ENCODE peak calls at places on chromosomes 5 and 9, in seven cellular contexts. One of them, this sample, is unnamed.

GRCh38 chr5:102537011-102537410 is 38.2 kb upstream of the SLCO6A1 start:
- DNase-seq in PC-3: no peak
- DNase-seq in foreskin fibroblast: no peak
- DNase-seq in HCT116: no peak
- DNase-seq in WTC11: no peak
- DNase-seq in activated B cell treated with CpG ODN at 0.5 μM for 24 hours: no peak
- DNase-seq in AG04449: no peak
- DNase-seq in this sample: no peak

GRCh38 chr5:76332102-76332501 is 71.0 kb upstream of the IQGAP2 start:
- DNase-seq in PC-3: no peak
- DNase-seq in activated B cell treated with CpG ODN at 0.5 μM for 24 hours: no peak
- DNase-seq in WTC11: no peak
- DNase-seq in foreskin fibroblast: no peak
- DNase-seq in HCT116: no peak
- DNase-seq in AG04449: no peak
- DNase-seq in this sample: no peak

GRCh38 chr5:11902304-11902703 is 1.9 kb downstream of the CTNND2 start:
- DNase-seq in activated B cell treated with CpG ODN at 0.5 μM for 24 hours: no peak
- DNase-seq in foreskin fibroblast: no peak
- DNase-seq in WTC11: no peak
- DNase-seq in HCT116: no peak
- DNase-seq in PC-3: no peak
- DNase-seq in AG04449: no peak
- DNase-seq in this sample: no peak

GRCh38 chr9:129223551-129224208 is 45.6 kb upstream of the IER5L start:
- DNase-seq in foreskin fibroblast: no peak
- DNase-seq in HCT116: no peak
- DNase-seq in AG04449: no peak
- DNase-seq in PC-3: no peak
- DNase-seq in WTC11: no peak
- DNase-seq in activated B cell treated with CpG ODN at 0.5 μM for 24 hours: no peak
- DNase-seq in this sample: no peak

GRCh38 chr5:115842952-115843351 is 1.2 kb downstream of the AP3S1 start:
- DNase-seq in foreskin fibroblast: no peak
- DNase-seq in HCT116: no peak
- DNase-seq in activated B cell treated with CpG ODN at 0.5 μM for 24 hours: no peak
- DNase-seq in WTC11: no peak
- DNase-seq in AG04449: no peak
- DNase-seq in PC-3: no peak
- DNase-seq in this sample: no peak

GRCh38 chr9:35407846-35408245 is 82.1 kb upstream of the RUSC2 start:
- DNase-seq in AG04449: no peak
- DNase-seq in HCT116: no peak
- DNase-seq in WTC11: no peak
- DNase-seq in activated B cell treated with CpG ODN at 0.5 μM for 24 hours: no peak
- DNase-seq in foreskin fibroblast: no peak
- DNase-seq in PC-3: no peak
- DNase-seq in this sample: no peak

GRCh38 chr9:101738566-101739183 is at the start of gene GRIN3A:
- DNase-seq in foreskin fibroblast: no peak
- DNase-seq in HCT116: no peak
- DNase-seq in PC-3: no peak
- DNase-seq in WTC11: peak; percentile 63
- DNase-seq in AG04449: no peak
- DNase-seq in activated B cell treated with CpG ODN at 0.5 μM for 24 hours: no peak
- DNase-seq in this sample: no peak

GRCh38 chr9:93911136-93911745 is 43.9 kb downstream of the BARX1 start:
- DNase-seq in WTC11: no peak
- DNase-seq in PC-3: no peak
- DNase-seq in foreskin fibroblast: no peak
- DNase-seq in activated B cell treated with CpG ODN at 0.5 μM for 24 hours: no peak
- DNase-seq in AG04449: no peak
- DNase-seq in HCT116: no peak
- DNase-seq in this sample: no peak

GRCh38 chr5:129909225-129909624 is 5.0 kb downstream of the CHSY3 start:
- DNase-seq in activated B cell treated with CpG ODN at 0.5 μM for 24 hours: no peak
- DNase-seq in HCT116: no peak
- DNase-seq in WTC11: no peak
- DNase-seq in foreskin fibroblast: no peak
- DNase-seq in AG04449: no peak
- DNase-seq in PC-3: no peak
- DNase-seq in this sample: no peak

GRCh38 chr9:38181216-38181615 is 112.2 kb upstream of the SHB start:
- DNase-seq in HCT116: no peak
- DNase-seq in AG04449: no peak
- DNase-seq in WTC11: no peak
- DNase-seq in foreskin fibroblast: no peak
- DNase-seq in PC-3: no peak
- DNase-seq in activated B cell treated with CpG ODN at 0.5 μM for 24 hours: no peak
- DNase-seq in this sample: no peak

GRCh38 chr5:61641748-61642565 is 309.9 kb downstream of the ZSWIM6 start:
- DNase-seq in PC-3: no peak
- DNase-seq in HCT116: no peak
- DNase-seq in activated B cell treated with CpG ODN at 0.5 μM for 24 hours: no peak
- DNase-seq in AG04449: no peak
- DNase-seq in WTC11: no peak
- DNase-seq in foreskin fibroblast: peak; percentile 29
- DNase-seq in this sample: no peak

GRCh38 chr9:131625848-131626670 is 80.7 kb downstream of the PRRT1B start:
- DNase-seq in PC-3: no peak
- DNase-seq in HCT116: no peak
- DNase-seq in WTC11: no peak
- DNase-seq in activated B cell treated with CpG ODN at 0.5 μM for 24 hours: no peak
- DNase-seq in AG04449: no peak
- DNase-seq in foreskin fibroblast: peak; percentile 21
- DNase-seq in this sample: no peak

DNA sequence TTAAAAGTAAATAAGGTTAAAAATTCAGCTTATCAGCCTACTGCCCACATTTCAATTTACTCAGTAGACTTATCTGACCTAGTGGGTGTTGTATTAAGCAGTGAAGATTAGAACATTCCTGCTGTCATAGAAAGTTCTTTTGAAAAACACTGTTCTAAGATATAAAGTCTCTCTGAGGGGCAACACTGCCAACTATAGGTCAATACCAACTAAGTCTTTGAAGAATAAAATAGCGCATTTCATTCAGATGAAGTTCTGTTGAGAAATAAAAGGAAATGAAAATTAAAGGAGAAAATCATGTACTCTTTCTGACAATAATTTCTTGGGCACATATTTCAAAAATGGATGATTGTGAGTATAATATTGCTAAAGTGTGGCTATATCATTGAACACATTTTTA is 86.8 kb downstream of the PTPRD start:
- DNase-seq in PC-3: no peak
- DNase-seq in activated B cell treated with CpG ODN at 0.5 μM for 24 hours: no peak
- DNase-seq in foreskin fibroblast: no peak
- DNase-seq in AG04449: no peak
- DNase-seq in WTC11: no peak
- DNase-seq in HCT116: no peak
- DNase-seq in this sample: no peak
- TF ChIP-seq CTCF in PC-3: peak; percentile 26
- TF ChIP-seq CTCF in activated B cell treated with CpG ODN at 0.5 μM for 24 hours: no peak
- TF ChIP-seq CTCF in foreskin fibroblast: no peak
- TF ChIP-seq CTCF in AG04449: no peak
- TF ChIP-seq CTCF in WTC11: no peak
- TF ChIP-seq CTCF in HCT116: no peak
- TF ChIP-seq CTCF in this sample: no peak

DNA sequence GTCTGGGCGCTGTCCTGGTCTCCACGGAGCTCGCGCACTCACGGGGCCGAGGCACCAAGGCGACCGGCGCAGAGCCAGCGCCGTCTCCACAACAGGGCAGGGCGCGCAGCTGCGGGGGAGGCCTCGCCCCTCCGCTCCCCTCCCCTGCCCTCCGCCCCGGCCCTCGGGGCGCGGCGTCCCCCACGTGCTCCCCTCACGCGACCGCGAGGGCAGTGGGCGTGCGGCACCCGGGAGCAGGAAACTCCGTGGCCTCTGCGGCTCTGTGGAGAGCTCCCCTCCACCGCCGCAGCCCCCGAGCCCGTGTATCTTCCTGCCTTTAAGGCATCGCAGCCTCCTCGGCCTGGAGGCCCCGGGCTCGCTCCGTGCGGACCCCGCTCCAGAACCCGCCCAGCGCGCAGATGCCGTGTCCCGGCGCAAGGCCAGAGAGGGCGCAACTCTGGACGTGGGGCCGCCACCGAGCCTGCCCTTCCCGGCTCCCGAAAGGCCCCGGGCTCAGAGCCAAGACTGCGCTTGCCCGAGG is 706 bp upstream of the TUBB4B start:
- DNase-seq in activated B cell treated with CpG ODN at 0.5 μM for 24 hours: no peak
- DNase-seq in HCT116: no peak
- DNase-seq in WTC11: peak; percentile 38
- DNase-seq in AG04449: no peak
- DNase-seq in foreskin fibroblast: peak; percentile 92
- DNase-seq in PC-3: peak; percentile 57
- DNase-seq in this sample: peak; percentile 83
- TF ChIP-seq CTCF in activated B cell treated with CpG ODN at 0.5 μM for 24 hours: no peak
- TF ChIP-seq CTCF in HCT116: no peak
- TF ChIP-seq CTCF in WTC11: no peak
- TF ChIP-seq CTCF in AG04449: peak; percentile 2
- TF ChIP-seq CTCF in foreskin fibroblast: no peak
- TF ChIP-seq CTCF in PC-3: peak; percentile 11
- TF ChIP-seq CTCF in this sample: peak; percentile 21

DNA sequence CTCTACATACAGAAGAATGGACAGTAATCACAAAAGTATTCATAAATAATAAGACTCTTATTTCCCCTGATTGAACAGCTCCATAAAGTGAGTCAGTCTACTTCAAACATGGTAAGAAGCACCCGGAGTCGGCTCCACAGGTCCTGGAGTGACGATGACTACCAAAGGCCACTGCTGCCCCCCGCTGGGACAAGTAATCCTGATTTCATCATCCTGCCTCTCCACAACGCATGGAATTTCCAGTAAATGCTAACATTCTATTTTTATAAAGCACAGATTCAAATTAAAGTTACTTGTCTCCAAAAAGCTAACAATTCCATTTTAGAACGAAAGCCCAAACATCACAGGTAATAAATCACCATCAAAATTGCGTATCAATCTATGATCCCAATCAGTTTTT is 16.2 kb downstream of the ATPSCKMT start:
- DNase-seq in HCT116: peak; percentile 75
- DNase-seq in AG04449: peak; percentile 96
- DNase-seq in foreskin fibroblast: peak; percentile 97
- DNase-seq in activated B cell treated with CpG ODN at 0.5 μM for 24 hours: no peak
- DNase-seq in PC-3: peak; percentile 95
- DNase-seq in WTC11: peak; percentile 64
- DNase-seq in this sample: no peak
- TF ChIP-seq CTCF in HCT116: peak; percentile 39
- TF ChIP-seq CTCF in AG04449: peak; percentile 39
- TF ChIP-seq CTCF in foreskin fibroblast: peak; percentile 36
- TF ChIP-seq CTCF in activated B cell treated with CpG ODN at 0.5 μM for 24 hours: no peak
- TF ChIP-seq CTCF in PC-3: peak; percentile 95
- TF ChIP-seq CTCF in WTC11: no peak
- TF ChIP-seq CTCF in this sample: no peak

GRCh38 chr9:135580664-135581380 is 19.3 kb downstream of the PAEP start:
- DNase-seq in HCT116: no peak
- DNase-seq in activated B cell treated with CpG ODN at 0.5 μM for 24 hours: no peak
- DNase-seq in foreskin fibroblast: no peak
- DNase-seq in WTC11: no peak
- DNase-seq in AG04449: no peak
- DNase-seq in PC-3: no peak
- DNase-seq in this sample: no peak

GRCh38 chr9:135581636-135582426 is 20.3 kb downstream of the PAEP start:
- DNase-seq in activated B cell treated with CpG ODN at 0.5 μM for 24 hours: no peak
- DNase-seq in WTC11: no peak
- DNase-seq in HCT116: no peak
- DNase-seq in AG04449: no peak
- DNase-seq in foreskin fibroblast: no peak
- DNase-seq in PC-3: no peak
- DNase-seq in this sample: no peak

GRCh38 chr9:135577256-135577655 is 15.7 kb downstream of the PAEP start:
- DNase-seq in activated B cell treated with CpG ODN at 0.5 μM for 24 hours: no peak
- DNase-seq in AG04449: no peak
- DNase-seq in PC-3: no peak
- DNase-seq in foreskin fibroblast: no peak
- DNase-seq in WTC11: no peak
- DNase-seq in HCT116: no peak
- DNase-seq in this sample: no peak

GRCh38 chr9:135579889-135580660 is 18.5 kb downstream of the PAEP start:
- DNase-seq in PC-3: no peak
- DNase-seq in HCT116: no peak
- DNase-seq in WTC11: no peak
- DNase-seq in AG04449: no peak
- DNase-seq in activated B cell treated with CpG ODN at 0.5 μM for 24 hours: no peak
- DNase-seq in foreskin fibroblast: no peak
- DNase-seq in this sample: no peak

GRCh38 chr9:135579356-135579755 is 17.8 kb downstream of the PAEP start:
- DNase-seq in foreskin fibroblast: no peak
- DNase-seq in WTC11: no peak
- DNase-seq in HCT116: no peak
- DNase-seq in PC-3: no peak
- DNase-seq in activated B cell treated with CpG ODN at 0.5 μM for 24 hours: no peak
- DNase-seq in AG04449: no peak
- DNase-seq in this sample: no peak
- TF ChIP-seq CTCF in foreskin fibroblast: no peak
- TF ChIP-seq CTCF in WTC11: no peak
- TF ChIP-seq CTCF in HCT116: no peak
- TF ChIP-seq CTCF in PC-3: no peak
- TF ChIP-seq CTCF in activated B cell treated with CpG ODN at 0.5 μM for 24 hours: no peak
- TF ChIP-seq CTCF in AG04449: no peak
- TF ChIP-seq CTCF in this sample: no peak